ENCODE peak calls at places on chromosomes 12 and 14, in six cellular contexts. T, E, W, U, L and Q are unnamed samples.

GRCh38 chr14:71686677-71687076 is 245.6 kb upstream of the RGS6 start:
- DNase-seq in E (no peak), W (peak; percentile 18), T (no peak), U (no peak), L (no peak), Q (peak; percentile 87)

GRCh38 chr12:110355080-110355479 is 48.4 kb downstream of the ANAPC7 start:
- DNase-seq in E (no peak), T (peak; percentile 74), U (no peak), W (no peak), L (no peak), Q (no peak)

GRCh38 chr12:96108321-96108720 is 72.9 kb upstream of the LTA4H start:
- DNase-seq in E (peak; percentile 72), L (no peak), W (peak; percentile 36), T (peak; percentile 23), U (no peak), Q (no peak)

GRCh38 chr14:93322886-93323596 is 9.8 kb downstream of the BTBD7 start:
- DNase-seq in T (no peak), E (no peak), L (no peak), W (no peak), U (no peak), Q (no peak)

GRCh38 chr14:56310643-56311042 is 192.4 kb downstream of the PELI2 start:
- DNase-seq in W (no peak), L (peak; percentile 23), U (no peak), T (no peak), E (no peak), Q (no peak)

GRCh38 chr14:33412450-33412849 is 473.8 kb downstream of the NPAS3 start:
- DNase-seq in W (no peak), E (no peak), L (no peak), U (no peak), T (no peak), Q (no peak)

GRCh38 chr14:69101331-69101826 is 51.5 kb downstream of the DCAF5 start:
- DNase-seq in T (peak; percentile 76), E (no peak), L (peak; percentile 19), W (peak; percentile 47), U (no peak), Q (peak; percentile 59)

GRCh38 chr12:49777800-49778748 is 36.7 kb downstream of the TMBIM6 start:
- DNase-seq in L (peak; percentile 59), E (peak; percentile 80), U (peak; percentile 79), T (peak; percentile 51), W (peak; percentile 70), Q (no peak)

GRCh38 chr14:96102071-96102856 is 63.1 kb downstream of the C14orf132 start:
- DNase-seq in W (no peak), L (no peak), E (no peak), T (no peak), U (no peak), Q (no peak)

GRCh38 chr14:102928412-102929348 is 6.2 kb downstream of the AMN start:
- DNase-seq in W (peak; percentile 62), L (peak; percentile 66), U (peak; percentile 87), E (peak; percentile 80), T (no peak), Q (peak; percentile 36)

GRCh38 chr12:124506832-124507153 is 60.6 kb downstream of the NCOR2 start:
- DNase-seq in W (no peak), E (no peak), U (no peak), T (no peak), L (no peak), Q (no peak)

GRCh38 chr12:124507188-124508109 is 60.0 kb downstream of the NCOR2 start:
- DNase-seq in T (no peak), U (no peak), W (no peak), E (peak; percentile 83), L (peak; percentile 61), Q (peak; percentile 62)

GRCh38 chr12:124509676-124510300 is 57.6 kb downstream of the NCOR2 start:
- DNase-seq in T (no peak), L (peak; percentile 83), W (peak; percentile 88), E (peak; percentile 74), U (peak; percentile 65), Q (peak; percentile 76)

GRCh38 chr12:124509300-124509675 is 58.1 kb downstream of the NCOR2 start:
- DNase-seq in L (no peak), U (no peak), T (no peak), E (no peak), W (no peak), Q (no peak)

DNA sequence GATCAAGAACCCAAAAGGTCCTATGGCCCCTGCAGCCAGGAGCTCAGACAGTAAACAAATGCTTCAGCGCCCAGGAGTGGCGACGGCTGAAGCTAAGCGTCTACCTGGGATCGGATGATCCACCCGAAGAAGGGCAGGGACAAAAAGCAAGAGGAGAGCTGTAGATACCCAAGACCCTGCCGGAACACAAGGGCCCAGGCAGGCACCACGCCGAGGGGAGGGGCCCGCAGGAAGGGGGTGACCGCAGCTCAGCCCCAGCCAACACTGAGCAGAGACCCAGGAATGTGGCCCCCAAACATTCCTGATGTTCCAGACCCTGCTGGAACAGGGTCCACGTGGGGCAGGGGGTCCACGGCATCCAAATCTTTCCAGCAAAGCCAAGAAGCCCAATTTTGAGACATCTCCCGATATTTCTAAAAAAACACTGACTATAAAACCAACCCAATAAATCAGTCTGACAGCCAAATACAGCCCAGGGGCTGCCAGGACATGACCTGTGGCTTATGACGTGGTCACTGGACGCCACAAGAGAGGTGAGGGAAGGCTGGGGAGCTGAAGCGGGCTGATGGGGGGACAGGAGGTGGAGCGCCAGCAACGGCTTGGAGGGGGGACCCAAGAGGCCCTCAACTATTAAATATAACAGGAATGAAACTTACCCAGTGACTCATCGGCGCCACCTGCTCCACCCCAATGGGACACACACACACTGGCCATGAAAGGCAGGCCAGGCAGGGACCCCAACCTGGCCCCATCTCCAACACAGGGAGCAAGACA is 58.9 kb downstream of the NCOR2 start:
- DNase-seq in L (no peak), E (peak; percentile 63), T (no peak), U (no peak), W (no peak), Q (peak; percentile 54)
- H3K27ac ChIP-seq in L (peak overlapping the region; percentile 76), E (peak overlapping the region; percentile 80), T (no peak overlapping the region), U (peak overlapping the region; percentile 87), W (peak overlapping the region; percentile 81), Q (peak overlapping the region; percentile 81)

GRCh38 chr12:51925400-51926063 is 18.2 kb downstream of the ACVRL1 start:
- DNase-seq in T (no peak), E (no peak), U (no peak), L (no peak), W (no peak), Q (no peak)

GRCh38 chr12:51924551-51925399 is 17.5 kb downstream of the ACVRL1 start:
- DNase-seq in W (no peak), E (no peak), U (no peak), L (no peak), T (no peak), Q (no peak)

GRCh38 chr12:51922762-51923505 is 15.6 kb downstream of the ACVRL1 start:
- DNase-seq in U (peak; percentile 55), W (peak; percentile 74), L (peak; percentile 54), E (no peak), T (peak; percentile 22), Q (peak; percentile 64)

GRCh38 chr12:51922146-51922545 is 14.8 kb downstream of the ACVRL1 start:
- DNase-seq in E (no peak), T (no peak), U (no peak), W (no peak), L (no peak), Q (no peak)

DNA sequence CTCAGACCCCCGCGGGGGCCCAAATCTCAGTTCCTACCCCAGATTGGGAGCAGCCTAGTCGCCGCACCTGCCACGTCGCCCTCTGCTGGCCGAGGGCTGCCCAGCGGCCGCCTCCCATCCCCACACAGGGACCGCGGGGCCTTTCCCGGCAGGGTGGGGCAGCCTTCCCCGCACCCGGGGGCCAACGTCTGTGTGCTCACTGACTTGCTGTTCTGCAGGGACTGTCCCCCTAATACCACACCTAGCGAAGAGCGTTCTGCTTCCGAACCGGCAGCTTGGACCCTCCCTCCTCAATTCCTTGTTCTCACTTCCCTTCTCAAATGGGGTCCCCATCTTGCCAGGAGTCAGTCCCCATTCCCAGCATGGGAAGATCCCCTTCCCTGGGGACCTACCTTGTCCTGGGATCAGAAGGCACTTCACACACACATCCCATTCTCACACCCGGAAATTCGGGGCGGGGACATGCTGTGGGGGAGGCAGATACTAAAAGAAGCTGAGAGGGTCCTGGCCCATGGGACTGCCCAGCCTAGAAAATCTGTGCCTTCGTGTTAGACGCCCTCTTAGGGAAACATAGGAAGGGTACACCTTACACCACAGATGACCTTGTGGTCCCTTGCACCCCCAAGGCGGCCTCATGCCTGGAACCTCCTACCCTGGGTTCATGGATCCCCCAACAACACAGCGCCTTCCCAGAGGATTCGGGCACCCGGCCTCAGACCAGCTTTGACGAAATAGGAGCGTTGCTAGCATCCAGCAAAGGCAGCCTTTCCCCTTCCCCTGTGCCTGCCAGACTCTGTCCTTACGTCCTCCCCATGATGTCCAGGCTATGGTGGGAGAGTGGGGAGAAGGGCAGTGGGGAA is 16.4 kb downstream of the ACVRL1 start:
- DNase-seq in L (peak; percentile 53), W (peak; percentile 39), E (peak; percentile 88), T (no peak), U (peak; percentile 61), Q (peak; percentile 56)
- TF ChIP-seq POLR2A in L (no peak), W (no peak), E (peak; percentile 18), T (no peak), U (no peak), Q (no peak)

GRCh38 chr12:57739914-57740538 is 1.5 kb upstream of the AGAP2 start:
- DNase-seq in E (no peak), W (no peak), T (no peak), L (no peak), U (no peak), Q (no peak)

GRCh38 chr12:57738661-57739237 is at the start of gene AGAP2:
- DNase-seq in E (no peak), W (no peak), L (peak; percentile 37), T (no peak), U (no peak), Q (no peak)

GRCh38 chr12:57741413-57741789 is 2.9 kb upstream of the AGAP2 start:
- DNase-seq in W (no peak), E (no peak), L (no peak), T (no peak), U (no peak), Q (no peak)

GRCh38 chr12:57739387-57739786 is 845 bp upstream of the AGAP2 start:
- DNase-seq in T (no peak), L (no peak), W (no peak), E (no peak), U (no peak), Q (no peak)

DNA sequence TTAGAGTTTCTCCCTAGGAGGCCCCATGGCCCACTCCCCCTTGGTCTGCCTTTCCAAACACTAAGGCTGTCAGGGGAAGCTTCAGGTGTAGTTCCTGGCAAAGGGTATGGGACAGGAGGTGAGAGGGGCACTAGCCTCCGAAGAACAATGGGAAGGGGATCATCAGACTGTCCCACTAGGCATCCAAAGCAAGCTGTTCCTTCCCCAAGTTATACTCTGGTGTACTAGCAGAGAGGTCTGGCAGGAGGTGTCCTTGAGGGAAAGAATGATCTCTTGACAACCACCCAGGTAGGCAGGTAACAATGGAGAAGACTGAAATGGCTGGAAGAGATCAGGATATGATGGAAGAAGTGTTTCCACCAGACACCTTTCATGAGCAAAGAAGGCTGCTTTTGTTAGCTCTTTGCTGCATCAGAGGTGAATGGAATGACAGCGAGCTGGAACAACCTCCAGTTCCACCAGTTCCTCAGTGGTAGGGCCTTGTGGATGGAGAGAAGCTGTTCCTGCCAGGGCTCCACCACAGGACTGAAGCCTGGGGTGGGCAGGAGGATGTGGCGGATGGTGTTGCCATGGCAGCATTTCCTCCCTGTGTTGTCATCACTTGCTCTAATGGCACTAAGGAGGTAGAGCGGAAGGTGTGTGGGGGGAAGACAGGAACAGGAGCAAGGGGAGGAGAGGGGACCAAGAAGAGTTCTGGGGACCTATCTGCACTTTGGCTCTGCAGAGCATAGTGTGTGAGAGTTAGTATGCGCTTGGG is 2.3 kb upstream of the AGAP2 start:
- DNase-seq in T (no peak), L (no peak), W (peak; percentile 42), U (no peak), E (no peak), Q (no peak)
- H3K4me3 ChIP-seq in T (no peak overlapping the region), L (no peak overlapping the region), W (no peak overlapping the region), U (no peak overlapping the region), E (peak overlapping the region; percentile 44), Q (no peak overlapping the region)

GRCh38 chr12:58942345-58942744 is 22.0 kb upstream of the LRIG3 start:
- DNase-seq in E (no peak), U (no peak), L (no peak), W (no peak), T (no peak), Q (no peak)
- H3K27ac ChIP-seq in E (no peak overlapping the region), U (no peak overlapping the region), L (no peak overlapping the region), W (no peak overlapping the region), T (no peak overlapping the region), Q (no peak overlapping the region)